ENCODE peak calls at places on chromosome 21, in seven cellular contexts. Y is foreskin keratinocyte; T is IMR-90; F is CD8-positive, alpha-beta memory T cell; P is endodermal cell; V is Peyer's patch; D is osteoblast. Z is an unnamed sample. For H3K27me3 and H3K4me1, the result is how much of the 10 kb centered on the place peaks cover.

GRCh38 chr21:20641251-20641650 is 357.0 kb upstream of the NCAM2 start:
- DNase-seq in V (no peak), Y (no peak), T (no peak), F (no peak), D (no peak), P (no peak), Z (no peak)

GRCh38 chr21:40386301-40386911 is 460.6 kb downstream of the DSCAM start:
- DNase-seq in T (no peak), P (peak), Y (peak), F (no peak), V (peak), D (peak), Z (peak)

GRCh38 chr21:29228306-29228705 is 70.4 kb upstream of the BACH1 start:
- DNase-seq in F (no peak), Y (no peak), T (no peak), D (no peak), V (no peak), P (no peak), Z (no peak)

GRCh38 chr21:43654806-43655489 is 4.3 kb downstream of the HSF2BP start:
- DNase-seq in D (peak), Y (peak), V (no peak), P (no peak), T (peak), F (no peak), Z (no peak)

GRCh38 chr21:44532712-44533111 is 7.3 kb downstream of the KRTAP10-1 start:
- DNase-seq in D (peak), V (no peak), F (no peak), Y (no peak), T (no peak), P (peak), Z (no peak)

GRCh38 chr21:16455978-16456377 is 726.2 kb downstream of the USP25 start:
- DNase-seq in D (no peak), F (no peak), V (no peak), T (no peak), Y (no peak), P (no peak), Z (no peak)

GRCh38 chr21:23524685-23525084 is 2082.6 kb downstream of the MRPL39 start:
- DNase-seq in F (no peak), Y (no peak), T (no peak), P (no peak), V (no peak), D (no peak), Z (no peak)

GRCh38 chr21:27570306-27570868 is 603.5 kb upstream of the ADAMTS5 start:
- DNase-seq in D (peak), F (no peak), V (peak), Y (peak), T (peak), P (no peak), Z (no peak)

GRCh38 chr21:43646550-43647260 is 12.6 kb downstream of the HSF2BP start:
- DNase-seq in F (peak), T (peak), P (peak), D (peak), V (peak), Y (peak), Z (peak)

GRCh38 chr21:29145837-29146453 is 15.5 kb downstream of the MAP3K7CL start:
- DNase-seq in T (no peak), Y (peak), F (no peak), V (no peak), D (no peak), P (no peak), Z (no peak)

GRCh38 chr21:39854572-39854971 is 12.7 kb upstream of the PCP4 start:
- DNase-seq in Y (no peak), D (no peak), V (no peak), F (no peak), T (no peak), P (no peak), Z (no peak)

GRCh38 chr21:29221259-29221744 is 77.4 kb upstream of the BACH1 start:
- DNase-seq in D (peak), T (peak), P (no peak), V (no peak), F (no peak), Y (no peak), Z (no peak)

GRCh38 chr21:26199471-26199870 is 28.9 kb upstream of the APP start:
- DNase-seq in F (no peak), V (no peak), Y (peak), T (peak), P (no peak), D (no peak), Z (no peak)

GRCh38 chr21:43701936-43702784 is 16.8 kb upstream of the PDXK start:
- DNase-seq in V (no peak), F (no peak), T (no peak), D (peak), Y (no peak), P (no peak), Z (no peak)

GRCh38 chr21:17432732-17433057 is 80.1 kb upstream of the CXADR start:
- DNase-seq in V (no peak), F (no peak), Y (no peak), T (no peak), P (no peak), D (no peak), Z (no peak)

GRCh38 chr21:26553921-26554320 is 19.2 kb downstream of the CYYR1 start:
- DNase-seq in P (no peak), F (no peak), V (no peak), Y (no peak), D (no peak), T (no peak), Z (no peak)

GRCh38 chr21:34715518-34715917 is 46.7 kb downstream of the CLIC6 start:
- DNase-seq in F (no peak), P (no peak), T (no peak), D (no peak), Y (no peak), V (no peak), Z (no peak)

GRCh38 chr21:33618407-33618806 is 23.1 kb downstream of the CRYZL1 start:
- DNase-seq in F (no peak), T (no peak), P (no peak), Y (no peak), D (peak), V (no peak), Z (no peak)

GRCh38 chr21:21111309-21111920 is 113.2 kb downstream of the NCAM2 start:
- DNase-seq in D (no peak), P (no peak), V (no peak), T (no peak), Y (no peak), F (no peak), Z (no peak)

GRCh38 chr21:35381743-35382310 is 332.7 kb upstream of the RUNX1 start:
- DNase-seq in T (no peak), Y (no peak), D (no peak), P (no peak), V (no peak), F (no peak), Z (no peak)

GRCh38 chr21:44703731-44704635 is 7.0 kb downstream of the KRTAP10-12 start:
- DNase-seq in V (no peak), D (peak), Y (no peak), F (no peak), P (peak), T (no peak), Z (no peak)

GRCh38 chr21:43734131-43734634 is 15.3 kb downstream of the PDXK start:
- DNase-seq in V (peak), D (peak), Y (no peak), T (no peak), P (no peak), F (no peak), Z (no peak)

GRCh38 chr21:26756491-26757159 is 88.6 kb downstream of the ADAMTS1 start:
- DNase-seq in D (no peak), V (no peak), F (no peak), P (no peak), Y (peak), T (peak), Z (no peak)

GRCh38 chr21:32319012-32319411 is 20.4 kb downstream of the MRAP start:
- DNase-seq in F (no peak), Y (no peak), P (peak), D (peak), T (no peak), V (no peak), Z (no peak)

GRCh38 chr21:32320726-32321125 is 22.1 kb downstream of the MRAP start:
- DNase-seq in P (no peak), F (no peak), V (no peak), D (no peak), T (no peak), Y (no peak), Z (no peak)

GRCh38 chr21:32322103-32322502 is 23.4 kb downstream of the MRAP start:
- DNase-seq in P (no peak), D (no peak), F (no peak), V (no peak), T (no peak), Y (no peak), Z (no peak)

GRCh38 chr21:32321480-32321879 is 22.8 kb downstream of the MRAP start:
- DNase-seq in P (peak), V (no peak), Y (no peak), D (no peak), F (no peak), T (no peak), Z (no peak)

DNA sequence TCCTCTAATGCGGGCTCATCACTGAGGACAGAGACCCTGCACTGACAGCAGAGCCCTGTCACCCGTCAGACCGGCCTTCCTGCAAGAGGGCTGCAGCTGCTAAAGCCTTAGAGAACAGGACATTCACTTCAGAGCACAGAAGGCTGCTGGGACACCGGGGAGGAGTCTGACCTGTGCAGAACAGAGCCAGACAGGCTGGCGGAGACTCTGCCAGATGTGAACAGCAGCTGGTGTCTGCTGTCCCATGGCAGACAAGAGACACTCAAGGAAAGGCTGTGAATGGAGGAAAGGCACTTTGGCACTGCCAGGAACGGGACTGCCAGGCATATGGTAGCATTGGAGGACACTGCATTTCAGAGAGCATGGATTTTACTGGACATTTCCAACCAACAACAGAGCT is 21.4 kb downstream of the MRAP start:
- DNase-seq in Y (no peak), T (no peak), V (no peak), P (no peak), D (no peak), F (no peak), Z (no peak)
- H3K27me3 ChIP-seq in Y (under half), T (under half), V (under half), P (under half), D (under half), F (under half), Z (under half)

GRCh38 chr21:38766987-38767722 is 38.6 kb upstream of the ETS2 start:
- DNase-seq in F (peak), T (no peak), D (no peak), V (peak), Y (peak), P (no peak), Z (peak)

GRCh38 chr21:38761531-38761930 is 44.2 kb upstream of the ETS2 start:
- DNase-seq in F (no peak), V (no peak), T (no peak), P (no peak), Y (no peak), D (no peak), Z (no peak)

GRCh38 chr21:38768385-38769071 is 37.2 kb upstream of the ETS2 start:
- DNase-seq in F (no peak), D (peak), P (no peak), Y (peak), T (peak), V (no peak), Z (peak)

GRCh38 chr21:38769253-38769780 is 36.4 kb upstream of the ETS2 start:
- DNase-seq in P (no peak), F (no peak), V (no peak), Y (no peak), D (peak), T (peak), Z (no peak)

GRCh38 chr21:38765056-38765455 is 40.7 kb upstream of the ETS2 start:
- DNase-seq in F (no peak), T (no peak), V (no peak), D (no peak), Y (no peak), P (no peak), Z (no peak)
- H3K4me1 ChIP-seq in F (under half), T (under half), V (under half), D (under half), Y (under half), P (under half), Z (under half)

GRCh38 chr21:46033410-46034404 is 52.1 kb downstream of the COL6A1 start:
- DNase-seq in Y (no peak), P (no peak), D (peak), T (peak), V (no peak), F (no peak), Z (no peak)

GRCh38 chr21:46038341-46038829 is 56.8 kb downstream of the COL6A1 start:
- DNase-seq in Y (no peak), F (no peak), P (no peak), D (peak), V (no peak), T (no peak), Z (no peak)

GRCh38 chr21:46036696-46037337 is 55.2 kb downstream of the COL6A1 start:
- DNase-seq in P (no peak), T (no peak), F (no peak), V (no peak), Y (no peak), D (peak), Z (no peak)

GRCh38 chr21:46037338-46038325 is 56.1 kb downstream of the COL6A1 start:
- DNase-seq in D (peak), V (no peak), Y (no peak), F (no peak), P (no peak), T (no peak), Z (no peak)

DNA sequence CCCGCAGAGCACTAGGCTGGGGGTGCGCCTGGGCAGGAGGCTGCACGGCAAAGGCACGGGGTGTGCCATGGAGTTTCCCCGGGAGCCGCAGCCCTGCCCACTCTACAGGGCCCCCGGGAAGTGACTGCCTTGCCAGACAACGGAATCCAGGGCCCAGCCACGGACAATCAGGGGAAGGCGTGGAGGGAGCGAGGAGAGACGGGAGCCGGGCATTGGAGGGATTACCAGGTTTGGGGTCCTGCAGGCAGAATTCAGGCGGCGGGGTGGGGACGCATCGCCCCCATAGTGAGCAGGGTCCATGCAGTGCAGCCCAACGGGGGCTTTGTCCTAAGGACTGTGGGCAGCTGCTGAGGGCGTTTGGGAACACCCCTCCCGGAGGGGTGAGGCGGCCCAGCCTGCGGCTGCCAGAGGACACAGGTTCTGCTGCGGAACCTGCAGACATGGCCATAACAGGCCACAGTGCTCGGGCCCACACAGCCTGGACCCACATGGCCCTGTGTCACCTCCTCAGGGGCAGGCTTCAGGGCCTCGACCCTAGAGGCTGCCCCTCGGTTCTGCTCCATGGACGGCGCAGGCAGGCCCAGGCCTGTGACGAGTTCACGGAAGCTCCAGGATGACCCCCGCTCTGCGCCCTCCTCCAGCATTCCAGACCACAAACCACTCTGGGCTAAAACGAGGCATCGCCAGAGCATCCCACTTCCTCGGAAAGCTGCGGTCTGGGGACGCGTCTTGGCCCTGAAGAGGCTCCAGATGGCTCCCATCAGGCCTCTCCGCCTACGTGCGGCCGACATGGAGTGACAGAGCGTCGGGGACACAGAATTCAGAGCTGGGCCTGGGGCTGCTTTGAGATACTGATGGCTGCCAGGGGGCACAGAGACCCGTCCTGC is 54.5 kb downstream of the COL6A1 start:
- DNase-seq in F (no peak), V (no peak), Y (no peak), P (no peak), T (peak), D (peak), Z (no peak)
- H3K27ac ChIP-seq in F (no peak), V (peak), Y (no peak), P (no peak), T (peak), D (peak), Z (no peak)

GRCh38 chr21:32457962-32458361 is 45.5 kb downstream of the EVA1C start:
- DNase-seq in Y (no peak), F (no peak), T (no peak), P (no peak), D (no peak), V (no peak), Z (no peak)
- H3K27me3 ChIP-seq in Y (under half), F (under half), T (under half), P (under half), D (under half), V (under half), Z (under half)

GRCh38 chr21:41931041-41931451 is 22.8 kb downstream of the C2CD2 start:
- DNase-seq in F (no peak), V (no peak), T (no peak), P (no peak), D (no peak), Y (peak), Z (no peak)
- H3K4me1 ChIP-seq in F (under half), V (under half), T (under half), P (under half), D (under half), Y (under half), Z (under half)

Z was measured in CD4-positive, alpha-beta memory T cell.